ENCODE peak calls at places on chromosomes 4 and X, in six cellular contexts. W, O, X, M, C and Z are unnamed samples.

GRCh38 chrX:48498374-48498809 is 10.4 kb upstream of the PORCN start:
- DNase-seq in O (peak), W (no peak), X (no peak), M (no peak), C (peak), Z (no peak)

GRCh38 chrX:68833448-68833805 is 4.6 kb downstream of the EFNB1 start:
- DNase-seq in W (no peak), M (no peak), C (no peak), O (no peak), X (no peak), Z (no peak)

GRCh38 chrX:6313356-6313755 is 84.7 kb upstream of the NLGN4X start:
- DNase-seq in C (no peak), W (no peak), M (no peak), O (no peak), X (no peak), Z (no peak)

GRCh38 chr4:186020793-186021407 is 48.1 kb upstream of the TLR3 start:
- DNase-seq in M (no peak), C (no peak), O (peak), W (no peak), X (no peak), Z (no peak)

GRCh38 chrX:102651242-102651967 is at the start of gene GPRASP1:
- DNase-seq in M (peak), W (no peak), X (peak), O (peak), C (no peak), Z (peak)

GRCh38 chr4:36214735-36215485 is 29.4 kb downstream of the ARAP2 start:
- DNase-seq in M (no peak), X (no peak), W (no peak), O (no peak), C (no peak), Z (no peak)

GRCh38 chr4:41363384-41363981 is 106.8 kb downstream of the UCHL1 start:
- DNase-seq in X (no peak), C (peak), O (peak), W (no peak), M (no peak), Z (no peak)

GRCh38 chr4:76696109-76696508 is 201.8 kb downstream of the SOWAHB start:
- DNase-seq in C (no peak), W (no peak), X (peak), M (no peak), O (no peak), Z (no peak)

GRCh38 chrX:45771560-45772340 is 571.1 kb upstream of the DIPK2B start:
- DNase-seq in W (no peak), M (peak), C (no peak), X (no peak), O (peak), Z (peak)

GRCh38 chr4:10296730-10297129 is 160.5 kb downstream of the ZNF518B start:
- DNase-seq in M (no peak), C (no peak), W (no peak), O (peak), X (peak), Z (no peak)

GRCh38 chr4:19358015-19358414 is 893.7 kb upstream of the SLIT2 start:
- DNase-seq in O (peak), W (no peak), X (no peak), M (no peak), C (no peak), Z (no peak)

GRCh38 chr4:121189811-121190210 is 25.7 kb upstream of the TNIP3 start:
- DNase-seq in W (no peak), C (no peak), M (no peak), O (no peak), X (no peak), Z (no peak)

GRCh38 chrX:38041237-38041636 is 34.9 kb downstream of the SYTL5 start:
- DNase-seq in W (no peak), X (no peak), O (no peak), C (no peak), M (no peak), Z (peak)

GRCh38 chrX:37685452-37686347 is at the start of gene XK:
- DNase-seq in X (peak), C (no peak), M (peak), O (peak), W (peak), Z (peak)

GRCh38 chr4:72971572-72971971 is 97.9 kb downstream of the COX18 start:
- DNase-seq in X (no peak), O (peak), M (no peak), W (no peak), C (peak), Z (no peak)

GRCh38 chrX:32571579-32571978 is 639.8 kb downstream of the DMD start:
- DNase-seq in O (peak), C (no peak), X (no peak), M (no peak), W (no peak), Z (no peak)

GRCh38 chrX:110167952-110168451 is 149.9 kb downstream of the AMMECR1 start:
- DNase-seq in W (peak), C (no peak), X (peak), O (no peak), M (peak), Z (peak)

GRCh38 chrX:124413244-124413643 is 66.9 kb downstream of the SH2D1A start:
- DNase-seq in C (no peak), M (no peak), W (no peak), X (no peak), O (no peak), Z (no peak)

GRCh38 chrX:130108647-130109428 is 1.5 kb downstream of the ELF4 start:
- DNase-seq in X (no peak), M (peak), O (no peak), W (peak), C (no peak), Z (peak)

GRCh38 chr4:111435986-111436744 is 709.1 kb upstream of the FAM241A start:
- DNase-seq in W (no peak), O (no peak), X (no peak), M (no peak), C (no peak), Z (no peak)

GRCh38 chr4:141571368-141571767 is 65.0 kb upstream of the IL15 start:
- DNase-seq in W (peak), M (no peak), O (peak), X (no peak), C (no peak), Z (no peak)

GRCh38 chr4:166318810-166319525 is 445.9 kb downstream of the TLL1 start:
- DNase-seq in C (peak), W (no peak), X (no peak), M (no peak), O (peak), Z (no peak)

GRCh38 chrX:39398215-39398972 is 597.1 kb downstream of the MID1IP1 start:
- DNase-seq in C (no peak), O (no peak), W (no peak), M (no peak), X (no peak), Z (no peak)

GRCh38 chr4:89307446-89308160 is at the start of gene GPRIN3:
- DNase-seq in C (no peak), W (no peak), M (peak), O (peak), X (peak), Z (peak)

GRCh38 chr4:123547818-123548200 is 151.2 kb downstream of the SPRY1 start:
- DNase-seq in O (no peak), X (no peak), W (no peak), C (no peak), M (no peak), Z (no peak)
- H3K4me3 ChIP-seq in O (no peak), X (no peak), W (no peak), C (no peak), M (no peak), Z (no peak)

GRCh38 chrX:71100581-71101505 is 5.2 kb downstream of the FOXO4 start:
- DNase-seq in O (no peak), X (no peak), M (no peak), C (no peak), W (no peak), Z (no peak)

GRCh38 chrX:71102292-71102691 is 4.2 kb downstream of the CXorf65 start:
- DNase-seq in M (no peak), X (no peak), O (no peak), C (no peak), W (no peak), Z (no peak)

GRCh38 chrX:71106427-71106826 is at the start of gene CXorf65:
- DNase-seq in O (no peak), C (no peak), W (no peak), X (no peak), M (no peak), Z (no peak)

GRCh38 chrX:71105638-71106037 is 902 bp downstream of the CXorf65 start:
- DNase-seq in W (no peak), M (no peak), X (no peak), O (no peak), C (no peak), Z (no peak)

DNA sequence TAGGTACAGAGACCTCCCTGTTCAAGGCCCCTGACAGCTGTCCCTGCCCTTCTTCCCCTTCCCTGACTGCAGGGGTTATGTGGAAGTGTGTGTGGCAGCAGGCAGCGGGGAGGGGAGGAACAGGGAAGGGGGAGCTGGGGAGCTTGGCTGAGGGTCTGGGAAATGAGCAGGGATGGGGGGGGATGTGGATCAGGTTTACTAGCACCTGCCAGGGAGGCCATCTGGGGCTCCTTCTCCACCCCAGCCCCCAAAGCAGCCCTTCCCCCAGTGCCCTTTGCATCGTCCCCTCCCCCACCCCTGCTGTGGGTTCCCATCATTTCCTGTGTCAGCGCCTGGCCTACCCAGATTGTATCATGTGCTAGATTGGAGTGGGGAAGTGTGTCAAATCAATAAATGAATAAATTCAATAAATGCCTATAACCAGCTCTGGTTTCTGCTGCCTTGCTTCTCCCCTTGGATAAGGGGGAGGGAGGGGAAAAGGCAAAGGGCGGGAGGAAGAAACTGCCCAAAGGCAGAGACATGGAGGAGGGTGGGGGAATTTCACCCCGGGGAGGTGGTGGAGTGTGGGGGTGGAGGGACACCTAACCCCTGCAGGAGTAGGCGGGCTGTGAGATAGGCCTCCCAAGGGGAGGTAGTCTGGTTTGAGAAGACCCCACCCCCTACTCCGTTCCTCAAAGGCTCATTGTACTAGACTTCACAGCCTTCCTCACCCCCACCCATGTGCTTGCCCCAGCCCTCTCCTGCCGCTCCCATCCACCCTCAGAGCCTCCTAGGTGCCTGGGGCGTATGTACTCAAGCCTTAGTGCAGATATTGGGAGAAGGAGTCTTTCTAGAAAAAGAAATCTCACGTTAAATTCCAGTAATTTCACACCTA is 3.2 kb downstream of the CXorf65 start:
- DNase-seq in O (no peak), C (no peak), W (no peak), M (peak), X (peak), Z (no peak)
- H3K4me3 ChIP-seq in O (no peak), C (no peak), W (no peak), M (no peak), X (no peak), Z (no peak)

GRCh38 chr4:15010038-15010585 is 7.8 kb downstream of the CPEB2 start:
- DNase-seq in C (no peak), O (no peak), X (peak), M (no peak), W (no peak), Z (no peak)
- H3K4me3 ChIP-seq in C (no peak), O (no peak), X (peak), M (no peak), W (peak), Z (peak)

DNA sequence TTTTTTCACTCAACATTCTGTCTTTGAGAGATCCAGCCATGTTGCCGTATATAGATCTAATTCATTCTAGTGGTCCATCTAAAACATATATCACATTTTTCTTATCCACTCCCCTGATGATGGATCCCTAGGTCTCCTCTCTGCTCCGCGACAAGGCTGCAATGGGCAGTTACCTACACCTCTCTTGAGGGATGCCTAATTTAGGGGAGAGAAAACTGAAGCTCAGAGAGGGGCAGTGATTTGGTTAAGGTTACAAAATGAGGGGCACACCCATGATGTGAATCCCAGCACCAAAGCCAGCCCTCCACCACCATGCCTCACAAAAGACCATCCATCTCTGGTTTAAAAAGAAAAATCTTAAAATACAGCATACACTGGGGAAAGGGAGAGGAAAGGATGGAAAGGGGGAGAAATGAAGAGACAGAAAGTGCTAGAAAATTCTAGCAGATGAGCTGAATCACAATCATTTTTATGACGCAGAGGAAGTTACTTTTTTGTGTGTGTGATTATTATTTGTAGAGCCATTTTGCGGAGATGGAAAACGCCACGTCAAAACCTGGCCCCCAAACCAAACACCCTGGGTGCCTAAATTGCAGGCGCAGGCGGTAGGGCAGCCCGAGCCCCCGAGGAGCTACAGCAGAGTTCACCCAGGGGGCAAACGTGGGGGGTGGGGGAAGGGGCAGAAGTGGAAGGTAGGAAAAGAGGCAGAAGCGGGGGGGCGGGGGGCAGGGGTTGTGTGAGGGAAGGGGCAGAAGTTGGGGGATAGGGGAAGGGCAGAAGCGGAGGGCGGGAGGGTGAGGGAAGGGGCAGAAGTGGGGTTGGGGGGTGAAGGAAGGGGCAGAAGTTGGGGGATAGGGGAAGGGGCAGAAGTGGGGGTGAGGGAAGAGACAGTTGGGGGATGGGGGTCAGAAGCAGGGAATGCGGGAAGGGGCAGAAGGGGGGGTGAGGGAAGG is 1.3 kb upstream of the TSPYL2 start:
- DNase-seq in W (no peak), M (no peak), X (no peak), O (peak), C (no peak), Z (no peak)
- H3K4me3 ChIP-seq in W (peak), M (peak), X (peak), O (peak), C (peak), Z (no peak)

GRCh38 chr4:131488772-131489171 is 1660.3 kb upstream of the PCDH10 start:
- DNase-seq in O (peak), M (no peak), C (no peak), X (no peak), W (no peak), Z (no peak)
- H3K4me3 ChIP-seq in O (no peak), M (no peak), C (no peak), X (no peak), W (no peak), Z (no peak)

GRCh38 chrX:2928127-2928582 is 984 bp downstream of the ARSD start:
- DNase-seq in W (peak), X (peak), C (no peak), O (no peak), M (peak), Z (no peak)
- H3K4me3 ChIP-seq in W (peak), X (peak), C (peak), O (peak), M (peak), Z (no peak)

GRCh38 chr4:29326004-29326403 is 1394.2 kb upstream of the PCDH7 start:
- DNase-seq in W (no peak), X (no peak), C (no peak), M (no peak), O (no peak), Z (no peak)
- H3K4me3 ChIP-seq in W (no peak), X (no peak), C (no peak), M (no peak), O (no peak), Z (no peak)

GRCh38 chr4:7032591-7032990 is 10.6 kb upstream of the TADA2B start:
- DNase-seq in M (no peak), O (no peak), W (no peak), C (no peak), X (peak), Z (no peak)
- H3K4me3 ChIP-seq in M (no peak), O (no peak), W (no peak), C (no peak), X (no peak), Z (no peak)

DNA sequence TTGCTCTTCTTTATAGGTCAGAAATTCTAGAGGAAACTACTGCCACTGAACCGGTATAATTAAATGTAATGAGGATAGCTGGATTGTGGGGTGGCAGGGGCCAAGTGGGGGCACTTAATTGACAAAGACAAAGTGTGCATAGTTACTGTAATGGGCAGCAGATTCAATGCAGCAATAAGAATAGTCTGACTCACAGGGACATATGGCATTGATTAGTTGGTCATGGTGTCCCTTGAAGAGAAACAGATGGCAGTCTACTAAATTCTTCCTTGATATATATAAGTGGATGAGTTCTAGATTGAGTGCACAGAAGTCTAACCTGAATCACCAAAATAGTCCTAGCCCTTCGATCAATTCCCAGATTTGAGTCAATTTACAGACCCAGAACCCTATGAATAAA is 31.5 kb downstream of the ETDC start:
- DNase-seq in C (peak), M (no peak), W (no peak), O (peak), X (peak), Z (peak)
- H3K4me3 ChIP-seq in C (no peak), M (peak), W (no peak), O (no peak), X (no peak), Z (peak)

DNA sequence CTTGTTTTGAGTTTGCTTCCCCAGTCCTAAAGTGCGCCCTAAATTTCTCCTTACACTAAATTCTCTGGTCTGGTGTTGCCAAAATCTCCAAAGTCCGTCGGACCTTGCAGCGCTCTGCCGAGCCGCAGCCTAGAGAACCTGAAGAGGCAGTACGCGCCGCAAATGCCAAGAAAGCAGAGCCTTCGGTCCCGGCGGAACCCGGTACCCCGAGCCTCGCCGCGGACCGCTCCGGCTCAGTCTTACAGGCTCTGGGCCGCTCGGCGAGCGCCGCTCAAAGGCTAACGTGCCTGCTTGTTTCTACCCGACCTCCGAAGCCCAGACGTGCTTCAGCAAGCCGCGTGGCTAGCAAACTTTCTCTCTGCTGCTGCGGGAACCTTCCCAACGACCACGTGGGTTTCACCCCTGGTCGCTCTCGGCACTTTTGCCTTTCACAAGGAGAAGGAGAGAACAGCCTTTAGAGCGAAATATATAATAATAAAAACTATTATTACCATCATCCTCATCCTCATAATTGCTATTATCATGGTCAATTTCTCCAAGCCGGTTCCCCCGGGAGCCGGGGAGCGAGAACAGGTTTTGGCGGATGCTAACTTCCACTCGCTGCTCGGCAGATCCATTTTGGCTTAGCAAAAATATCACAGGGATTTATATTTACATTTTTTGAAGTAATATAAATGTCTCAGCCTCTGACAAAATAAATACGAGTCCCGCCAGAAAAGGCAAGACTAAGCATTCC is 2.2 kb upstream of the HTR2C start:
- DNase-seq in C (no peak), O (no peak), X (peak), M (no peak), W (no peak), Z (peak)
- H3K4me3 ChIP-seq in C (no peak), O (no peak), X (peak), M (peak), W (no peak), Z (no peak)